ENCODE peak calls at places on chromosomes 5 and 9, in five cellular contexts. M is astrocyte; A is cardiac fibroblast; L is activated CD8-positive, alpha-beta T cell treated with anti-CD3 and anti-CD28 coated beads for 36 hours; S is prostate gland. K is an unnamed sample.

GRCh38 chr5:116953251-116953934 is 378.8 kb upstream of the SEMA6A start:
- DNase-seq in M (no peak), A (no peak), L (no peak), S (no peak), K (no peak)

GRCh38 chr5:149060325-149060724 is 2.5 kb downstream of the SH3TC2 start:
- DNase-seq in M (no peak), A (peak), L (no peak), S (no peak), K (no peak)

GRCh38 chr9:126907058-126907457 is 7.5 kb upstream of the RALGPS1 start:
- DNase-seq in M (no peak), A (no peak), L (no peak), S (no peak), K (no peak)

GRCh38 chr5:6780802-6781391 is 67.7 kb downstream of the TENT4A start:
- DNase-seq in M (no peak), A (peak), L (peak), S (no peak), K (peak)

GRCh38 chr5:69295088-69295754 is 37.4 kb downstream of the CCDC125 start:
- DNase-seq in M (peak), A (peak), L (no peak), S (no peak), K (no peak)

GRCh38 chr9:134299883-134300282 is 26.4 kb upstream of the RXRA start:
- DNase-seq in M (no peak), A (no peak), L (no peak), S (peak), K (no peak)

GRCh38 chr9:103789686-103790085 is 304.4 kb upstream of the SMC2 start:
- DNase-seq in M (no peak), A (peak), L (no peak), S (no peak), K (peak)

GRCh38 chr5:98602534-98603112 is 170.8 kb upstream of the RGMB start:
- DNase-seq in M (peak), A (no peak), L (no peak), S (no peak), K (no peak)

GRCh38 chr9:86626802-86627201 is 272.6 kb upstream of the TUT7 start:
- DNase-seq in M (no peak), A (no peak), L (no peak), S (no peak), K (no peak)

GRCh38 chr9:115167175-115167574 is 49.2 kb upstream of the TNC start:
- DNase-seq in M (peak), A (peak), L (no peak), S (no peak), K (no peak)

GRCh38 chr5:112691758-112692157 is 45.9 kb upstream of the APC start:
- DNase-seq in M (no peak), A (peak), L (peak), S (no peak), K (peak)

GRCh38 chr5:8839361-8840055 is 706.4 kb downstream of the SEMA5A start:
- DNase-seq in M (peak), A (no peak), L (no peak), S (no peak), K (no peak)

GRCh38 chr9:133146746-133147411 is 16.8 kb downstream of the GBGT1 start:
- DNase-seq in M (no peak), A (no peak), L (no peak), S (no peak), K (no peak)

GRCh38 chr5:97550164-97550563 is 367.1 kb upstream of the RIOK2 start:
- DNase-seq in M (peak), A (peak), L (no peak), S (no peak), K (no peak)

GRCh38 chr9:8136477-8136876 is 336.9 kb upstream of the DMAC1 start:
- DNase-seq in M (no peak), A (no peak), L (no peak), S (no peak), K (no peak)

GRCh38 chr9:113707953-113708695 is 168.0 kb upstream of the ZNF618 start:
- DNase-seq in M (no peak), A (no peak), L (no peak), S (no peak), K (no peak)

GRCh38 chr5:922745-923472 is 30.2 kb downstream of the TRIP13 start:
- DNase-seq in M (no peak), A (no peak), L (no peak), S (no peak), K (no peak)

GRCh38 chr9:99593621-99594020 is 228.1 kb upstream of the NR4A3 start:
- DNase-seq in M (no peak), A (no peak), L (no peak), S (no peak), K (no peak)

GRCh38 chr5:1304059-1304458 is 9.2 kb upstream of the TERT start:
- DNase-seq in M (no peak), A (no peak), L (no peak), S (no peak), K (no peak)

GRCh38 chr5:87754009-87754757 is 341.5 kb upstream of the CCNH start:
- DNase-seq in M (no peak), A (no peak), L (no peak), S (no peak), K (no peak)

GRCh38 chr5:122175852-122176251 is 46.5 kb downstream of the ZNF474 start:
- DNase-seq in M (peak), A (no peak), L (no peak), S (no peak), K (no peak)

GRCh38 chr9:93576296-93577044 is at the start of gene PHF2:
- DNase-seq in M (peak), A (no peak), L (no peak), S (no peak), K (peak)

GRCh38 chr5:67771221-67771620 is 444.3 kb upstream of the PIK3R1 start:
- DNase-seq in M (peak), A (peak), L (no peak), S (no peak), K (no peak)

GRCh38 chr9:134730761-134731496 is 89.3 kb downstream of the COL5A1 start:
- DNase-seq in M (no peak), A (no peak), L (no peak), S (no peak), K (no peak)

GRCh38 chr9:35510745-35511428 is 21.0 kb downstream of the RUSC2 start:
- DNase-seq in M (peak), A (peak), L (no peak), S (peak), K (no peak)

GRCh38 chr5:173204185-173204979 is 30.6 kb downstream of the NKX2-5 start:
- DNase-seq in M (no peak), A (peak), L (peak), S (no peak), K (no peak)

GRCh38 chr5:115542651-115543364 is 1.8 kb downstream of the FEM1C start:
- DNase-seq in M (no peak), A (peak), L (no peak), S (no peak), K (no peak)

GRCh38 chr9:90972057-90972456 is 170.4 kb downstream of the SYK start:
- DNase-seq in M (no peak), A (no peak), L (no peak), S (no peak), K (no peak)

GRCh38 chr5:109690456-109691247 is 925 bp downstream of the MAN2A1 start:
- DNase-seq in M (peak), A (peak), L (peak), S (peak), K (peak)

GRCh38 chr5:103461223-103461622 is 101.4 kb downstream of the NUDT12 start:
- DNase-seq in M (peak), A (peak), L (no peak), S (no peak), K (no peak)

GRCh38 chr5:10145922-10146321 is 103.8 kb downstream of the ATPSCKMT start:
- DNase-seq in M (peak), A (peak), L (no peak), S (no peak), K (no peak)
- TF ChIP-seq CTCF in M (peak), A (peak), L (no peak), S (no peak), K (peak)

DNA sequence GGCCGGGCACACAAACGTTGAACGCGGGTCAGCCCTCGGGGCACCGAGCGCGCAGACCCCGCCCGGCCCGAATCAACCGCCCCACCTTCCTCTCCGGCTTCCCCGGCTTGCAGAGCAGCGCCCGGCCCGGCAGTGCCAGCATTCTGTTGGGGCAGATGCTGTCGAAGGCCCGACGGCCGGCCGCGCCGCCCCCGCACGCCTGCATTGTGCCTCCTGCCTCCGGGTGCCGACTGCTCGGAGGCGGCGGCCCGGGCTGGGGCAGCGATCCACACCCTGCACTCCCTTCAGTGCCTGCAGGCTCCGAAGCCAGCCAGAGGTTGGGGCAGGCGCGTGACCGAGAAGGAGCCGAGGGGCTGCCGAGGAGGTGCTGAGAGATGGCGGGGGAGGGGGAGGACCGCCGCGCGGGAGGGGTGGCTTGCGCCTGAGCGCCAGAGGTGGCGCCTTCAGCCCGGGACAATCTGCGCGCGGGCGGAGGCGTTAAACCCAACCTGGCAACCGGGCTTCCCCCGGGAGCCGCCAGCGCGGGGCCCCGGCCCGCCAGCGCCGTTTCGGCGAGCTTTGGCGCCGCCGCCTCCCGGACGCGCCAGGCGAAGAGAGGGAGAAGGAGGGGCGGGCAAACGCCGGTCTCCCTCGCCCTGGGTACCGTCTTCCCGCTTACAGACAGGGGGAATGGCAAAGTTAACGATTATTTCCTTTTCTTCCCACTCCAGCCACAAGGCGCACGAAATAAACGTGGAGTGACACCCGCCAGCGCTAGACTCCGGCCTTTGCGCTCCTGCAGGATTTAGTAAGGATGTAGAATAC is at the start of gene MCIDAS:
- DNase-seq in M (no peak), A (peak), L (peak), S (peak), K (peak)
- TF ChIP-seq CTCF in M (no peak), A (no peak), L (no peak), S (no peak), K (peak)

GRCh38 chr9:85602742-85603141 is 139.0 kb downstream of the AGTPBP1 start:
- DNase-seq in M (no peak), A (no peak), L (no peak), S (no peak), K (no peak)
- TF ChIP-seq CTCF in M (no peak), A (no peak), L (no peak), S (no peak), K (no peak)

DNA sequence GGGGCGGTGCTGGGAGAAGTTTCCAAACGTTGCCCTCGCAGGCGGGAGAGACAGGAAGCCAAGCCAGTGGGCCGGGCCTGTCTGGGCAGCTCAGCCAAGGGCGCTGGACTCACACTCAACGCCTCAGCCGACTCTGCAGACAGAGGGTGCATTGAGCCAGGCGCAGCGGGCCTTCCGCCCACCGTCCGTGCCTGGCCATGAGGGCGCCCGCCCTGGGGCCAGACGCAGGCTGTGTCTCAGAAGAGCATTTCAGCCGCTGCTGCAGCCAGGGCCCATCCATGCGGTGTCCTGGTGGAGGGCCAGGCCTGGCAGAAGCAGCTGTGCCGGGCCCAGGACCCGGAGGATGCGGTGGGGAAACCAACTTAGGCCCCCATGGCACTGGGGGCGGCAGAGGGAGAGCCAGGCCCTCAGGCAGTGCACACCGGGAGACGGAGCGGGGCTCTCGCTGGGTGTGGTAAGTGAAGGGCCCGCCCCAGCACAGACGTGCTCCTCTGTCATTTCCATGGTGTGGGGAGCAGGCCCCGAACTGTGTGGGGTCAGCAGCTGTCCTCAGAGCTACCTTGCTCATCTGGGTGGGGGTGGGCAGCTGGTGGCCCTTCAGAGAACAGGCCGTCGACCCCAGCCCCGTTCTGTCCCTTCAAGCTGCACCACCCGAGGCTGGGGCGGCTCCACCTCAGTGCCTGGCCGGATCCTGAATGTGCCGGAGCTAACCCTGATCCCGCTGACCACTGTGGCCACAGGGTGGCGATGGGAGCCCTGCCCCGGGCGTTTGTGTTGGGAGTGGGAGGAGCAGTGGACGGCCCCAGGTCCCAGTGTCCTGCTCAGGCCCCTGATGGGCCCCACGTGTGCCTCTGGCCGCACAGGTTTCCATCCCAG is 18.0 kb downstream of the DNLZ start:
- DNase-seq in M (no peak), A (peak), L (no peak), S (no peak), K (no peak)
- TF ChIP-seq CTCF in M (no peak), A (peak), L (no peak), S (no peak), K (no peak)